ENCODE peak calls at places on chromosomes 11 and 22, in five cellular contexts. D, H, N, J and W are unnamed samples.

GRCh38 chr22:24969588-24970301 is 17.2 kb downstream of the KIAA1671 start:
- DNase-seq in N (no peak), J (no peak), D (peak; percentile 85), H (peak; percentile 56), W (no peak)

GRCh38 chr22:17897864-17898263 is 123.6 kb upstream of the BID start:
- DNase-seq in D (no peak), N (no peak), J (no peak), H (no peak), W (no peak)

GRCh38 chr11:65185166-65185565 is 3.4 kb downstream of the CAPN1 start:
- DNase-seq in D (no peak), J (no peak), H (no peak), N (no peak), W (no peak)

GRCh38 chr11:44263711-44264110 is 46.2 kb downstream of the ALX4 start:
- DNase-seq in N (no peak), D (no peak), H (no peak), J (no peak), W (no peak)

GRCh38 chr11:75773595-75774353 is 5.2 kb downstream of the DGAT2 start:
- DNase-seq in N (no peak), H (no peak), D (peak; percentile 42), J (peak; percentile 86), W (no peak)

GRCh38 chr22:43446881-43447280 is 35.1 kb downstream of the MPPED1 start:
- DNase-seq in H (no peak), D (peak; percentile 26), N (no peak), J (no peak), W (peak; percentile 30)

GRCh38 chr11:129595043-129595962 is 219.7 kb downstream of the BARX2 start:
- DNase-seq in D (no peak), H (no peak), N (no peak), J (no peak), W (no peak)

GRCh38 chr11:79081441-79082124 is 359.2 kb downstream of the TENM4 start:
- DNase-seq in J (no peak), N (no peak), D (no peak), H (no peak), W (no peak)

GRCh38 chr11:429931-430456 is 11.8 kb downstream of the ANO9 start:
- DNase-seq in D (no peak), J (no peak), N (no peak), H (no peak), W (no peak)

GRCh38 chr22:18108187-18108586 is 2.4 kb upstream of the TUBA8 start:
- DNase-seq in D (no peak), H (no peak), N (no peak), J (no peak), W (no peak)

GRCh38 chr22:19983701-19984100 is 32.9 kb downstream of the ARVCF start:
- DNase-seq in H (no peak), J (no peak), D (no peak), N (no peak), W (no peak)

GRCh38 chr11:111018571-111018970 is 227.0 kb upstream of the POU2AF2 start:
- DNase-seq in D (no peak), H (no peak), N (no peak), J (no peak), W (no peak)

GRCh38 chr11:8713760-8714159 is 31.2 kb downstream of the RPL27A start:
- DNase-seq in D (no peak), N (no peak), H (no peak), J (no peak), W (no peak)

GRCh38 chr11:45343988-45344387 is 57.8 kb upstream of the SYT13 start:
- DNase-seq in N (no peak), D (no peak), H (no peak), J (no peak), W (no peak)

GRCh38 chr22:37454857-37455686 is 27.8 kb upstream of the ELFN2 start:
- DNase-seq in J (no peak), D (peak; percentile 84), H (peak; percentile 85), N (no peak), W (peak; percentile 79)

GRCh38 chr22:38569181-38569971 is 607 bp downstream of the DMC1 start:
- DNase-seq in D (no peak), H (no peak), N (no peak), J (peak; percentile 84), W (no peak)

GRCh38 chr11:1490651-1491050 is 4.1 kb upstream of the MOB2 start:
- DNase-seq in D (no peak), H (no peak), J (no peak), N (no peak), W (peak; percentile 16)

GRCh38 chr11:96481204-96481603 is 91.4 kb downstream of the JRKL start:
- DNase-seq in J (no peak), D (no peak), N (no peak), H (no peak), W (no peak)

GRCh38 chr11:117220568-117220967 is 11.3 kb downstream of the PCSK7 start:
- DNase-seq in D (no peak), N (no peak), H (no peak), J (no peak), W (no peak)

GRCh38 chr11:111878385-111878765 is 590 bp downstream of the FDXACB1 start:
- DNase-seq in D (peak; percentile 45), H (peak; percentile 3), N (no peak), J (no peak), W (no peak)

GRCh38 chr11:9280655-9281301 is 15.6 kb upstream of the DENND5A start:
- DNase-seq in H (no peak), D (peak; percentile 77), N (no peak), J (peak; percentile 43), W (no peak)

GRCh38 chr11:60842688-60843605 is 1.0 kb downstream of the CCDC86 start:
- DNase-seq in D (peak; percentile 37), H (no peak), J (no peak), N (no peak), W (no peak)

GRCh38 chr11:60845338-60845737 is 3.4 kb downstream of the CCDC86 start:
- DNase-seq in H (no peak), N (no peak), D (no peak), J (no peak), W (no peak)

GRCh38 chr11:60844870-60845221 is 2.9 kb downstream of the CCDC86 start:
- DNase-seq in J (no peak), H (no peak), N (no peak), D (no peak), W (no peak)

GRCh38 chr11:60841797-60842687 is at the start of gene CCDC86:
- DNase-seq in D (peak; percentile 98), H (peak; percentile 91), N (peak; percentile 95), J (peak; percentile 93), W (peak; percentile 98)

DNA sequence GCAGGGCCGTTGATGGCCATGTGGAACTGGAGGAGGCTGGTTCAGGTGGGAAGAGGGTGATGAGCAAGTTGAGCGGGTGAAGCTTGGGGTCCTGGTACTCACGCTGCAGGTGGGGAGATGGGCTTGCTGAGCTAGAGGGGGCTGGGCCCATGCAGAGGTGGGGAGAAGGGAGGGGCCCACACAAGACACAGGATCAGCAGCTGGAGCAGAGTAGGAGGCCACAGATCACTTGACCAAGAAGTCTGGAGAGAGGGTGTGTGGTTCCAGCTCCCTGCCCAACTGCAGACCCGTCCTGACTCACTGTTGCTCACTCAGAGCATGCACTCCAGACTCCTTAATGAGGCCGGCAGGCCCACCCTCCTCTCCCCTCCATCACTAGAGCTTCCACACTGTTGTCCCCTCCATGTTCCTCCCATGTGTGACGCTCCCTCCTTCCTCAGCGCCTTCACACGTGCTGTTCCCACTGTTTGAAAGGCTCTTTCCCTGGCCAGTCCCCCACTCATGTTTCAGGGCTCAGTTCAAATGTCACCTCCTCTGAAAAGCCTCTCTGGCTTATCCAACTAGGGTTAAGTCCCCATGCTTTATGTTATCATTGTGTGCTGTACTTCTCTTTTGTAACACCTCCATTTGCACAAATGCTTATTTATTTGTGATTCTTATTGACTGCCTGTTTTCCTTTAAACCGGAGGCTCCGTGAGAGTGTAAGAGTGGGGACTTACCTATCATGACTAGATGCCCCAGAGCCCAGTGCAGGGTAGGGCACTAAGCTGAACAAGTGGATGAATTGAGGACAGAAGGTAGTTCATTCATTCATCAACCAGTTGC is 2.3 kb downstream of the CCDC86 start:
- DNase-seq in J (no peak), N (no peak), D (peak; percentile 64), H (no peak), W (no peak)
- H3K4me3 ChIP-seq in J (peak overlapping the region; percentile 81), N (no peak overlapping the region), D (peak overlapping the region; percentile 92), H (no peak overlapping the region), W (peak overlapping the region; percentile 77)

DNA sequence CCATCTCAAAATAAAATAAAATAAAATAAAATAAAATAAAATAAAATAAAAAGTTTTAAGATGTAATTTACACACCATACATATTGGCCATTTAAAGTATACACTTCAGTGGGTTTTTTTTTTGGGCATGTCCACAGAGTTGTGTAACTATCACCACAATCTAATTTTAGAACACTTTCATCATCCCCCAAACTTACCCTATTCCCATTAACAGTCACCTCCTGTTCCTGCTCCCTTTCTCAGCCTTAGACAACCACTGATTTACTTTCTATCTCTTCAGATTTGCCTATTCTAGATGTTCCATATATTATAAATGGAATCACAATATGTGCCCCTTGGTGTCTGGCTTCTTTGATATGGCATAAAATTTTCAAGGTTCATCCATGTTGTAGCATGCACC is 4.6 kb upstream of the ACER3 start:
- DNase-seq in H (no peak), N (no peak), D (no peak), J (no peak), W (no peak)
- H3K4me3 ChIP-seq in H (no peak overlapping the region), N (no peak overlapping the region), D (no peak overlapping the region), J (no peak overlapping the region), W (no peak overlapping the region)

DNA sequence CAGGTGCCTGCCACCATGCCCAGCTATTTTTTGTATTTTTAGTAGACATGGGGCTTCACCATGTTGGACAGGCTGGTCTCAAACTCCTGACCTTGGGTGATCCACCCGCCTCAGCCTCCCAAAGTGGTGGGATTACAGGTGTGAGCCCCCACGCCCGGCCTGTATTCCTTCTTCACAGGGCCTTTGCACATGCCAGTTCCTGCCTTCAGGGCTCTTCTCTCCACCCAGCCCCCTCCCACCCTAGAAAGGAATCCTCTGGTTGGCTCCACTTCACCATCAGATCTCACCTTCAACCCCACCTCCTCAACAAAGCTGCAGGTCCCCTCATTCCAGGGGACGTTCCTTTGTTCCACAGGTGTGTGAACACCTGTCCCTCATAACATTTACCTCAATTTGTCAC is 2.0 kb downstream of the POLR3H start:
- DNase-seq in N (no peak), J (no peak), D (no peak), H (no peak), W (no peak)
- H3K4me3 ChIP-seq in N (no peak overlapping the region), J (peak overlapping the region; percentile 88), D (peak overlapping the region; percentile 98), H (no peak overlapping the region), W (no peak overlapping the region)

GRCh38 chr11:6482431-6482830 is 1.1 kb downstream of the TIMM10B start:
- DNase-seq in H (no peak), N (no peak), D (no peak), J (no peak), W (no peak)

GRCh38 chr11:6481012-6481923 is at the start of the genes ARFIP2 and TIMM10B:
- DNase-seq in J (peak; percentile 99), D (peak; percentile 97), H (peak; percentile 94), N (peak; percentile 98), W (peak; percentile 99)

GRCh38 chr11:6480299-6480914 is 724 bp downstream of the ARFIP2 start:
- DNase-seq in D (no peak), J (no peak), N (no peak), H (no peak), W (no peak)

GRCh38 chr11:6481924-6482275 is 599 bp downstream of the TIMM10B start:
- DNase-seq in D (no peak), H (no peak), N (no peak), J (no peak), W (no peak)

GRCh38 chr11:6483015-6483414 is 1.7 kb downstream of the TIMM10B start:
- DNase-seq in J (no peak), D (no peak), N (no peak), H (no peak), W (no peak)
- H3K4me3 ChIP-seq in J (peak overlapping the region; percentile 96), D (peak overlapping the region; percentile 95), N (no peak overlapping the region), H (no peak overlapping the region), W (no peak overlapping the region)

GRCh38 chr11:123407124-123407995 is 22.7 kb upstream of the GRAMD1B start:
- DNase-seq in H (peak; percentile 74), J (peak; percentile 56), N (peak; percentile 33), D (peak; percentile 95), W (no peak)
- H3K4me3 ChIP-seq in H (no peak overlapping the region), J (no peak overlapping the region), N (no peak overlapping the region), D (peak overlapping the region; percentile 22), W (no peak overlapping the region)